ENCODE peak calls at places on chromosomes 11 and 22, in five cellular contexts. B, F, O, M and T are unnamed samples.

GRCh38 chr11:128553662-128554392 is 33.5 kb downstream of the ETS1 start:
- DNase-seq in O (no peak), F (no peak), B (no peak), M (peak; percentile 3), T (no peak)

GRCh38 chr22:24144471-24145115 is 36.7 kb upstream of the SUSD2 start:
- DNase-seq in O (no peak), B (no peak), M (no peak), F (no peak), T (no peak)

GRCh38 chr11:12120031-12121008 is 9.9 kb downstream of the MICAL2 start:
- DNase-seq in M (no peak), O (no peak), F (no peak), B (no peak), T (peak; percentile 80)

GRCh38 chr11:128422576-128423370 is 164.6 kb downstream of the ETS1 start:
- DNase-seq in B (peak; percentile 54), O (no peak), F (no peak), M (no peak), T (no peak)

GRCh38 chr22:44920183-44920582 is 89.6 kb downstream of the PHF21B start:
- DNase-seq in O (no peak), M (no peak), B (no peak), F (no peak), T (no peak)

GRCh38 chr11:114044042-114044871 is 15.3 kb upstream of the ZBTB16 start:
- DNase-seq in O (no peak), B (no peak), F (no peak), M (no peak), T (no peak)

GRCh38 chr11:117704416-117705150 is 92.4 kb downstream of the DSCAML1 start:
- DNase-seq in B (no peak), M (peak; percentile 47), F (no peak), O (no peak), T (no peak)

GRCh38 chr11:67405196-67405567 is 1.3 kb downstream of the TBC1D10C start:
- DNase-seq in F (no peak), O (no peak), M (no peak), B (no peak), T (no peak)

GRCh38 chr11:66564984-66565383 is 3.4 kb downstream of the CTSF start:
- DNase-seq in B (no peak), F (no peak), O (no peak), M (no peak), T (no peak)

GRCh38 chr22:20741634-20742581 is 32.0 kb upstream of the SERPIND1 start:
- DNase-seq in F (peak; percentile 42), M (peak; percentile 66), B (peak; percentile 28), O (peak; percentile 38), T (peak; percentile 33)

GRCh38 chr11:26158251-26158650 is 173.7 kb upstream of the ANO3 start:
- DNase-seq in B (no peak), O (no peak), F (no peak), M (no peak), T (no peak)

GRCh38 chr11:85809881-85810280 is 1.1 kb downstream of the SYTL2 start:
- DNase-seq in F (peak; percentile 33), M (peak; percentile 37), B (no peak), O (no peak), T (no peak)

GRCh38 chr11:69277074-69277809 is 16.7 kb upstream of the MYEOV start:
- DNase-seq in B (no peak), O (no peak), M (no peak), F (no peak), T (no peak)

GRCh38 chr11:116787786-116788486 is at the start of gene ZPR1:
- DNase-seq in F (peak; percentile 76), M (peak; percentile 89), B (peak; percentile 75), O (peak; percentile 83), T (peak; percentile 89)

GRCh38 chr11:83520849-83521248 is 234.7 kb upstream of the CCDC90B start:
- DNase-seq in M (no peak), B (no peak), O (no peak), F (no peak), T (no peak)

GRCh38 chr22:36117053-36117554 is 43.5 kb downstream of the APOL3 start:
- DNase-seq in M (peak; percentile 67), O (no peak), F (no peak), B (peak; percentile 3), T (no peak)

GRCh38 chr11:44540667-44541066 is 24.8 kb upstream of the CD82 start:
- DNase-seq in B (no peak), M (no peak), O (no peak), F (no peak), T (no peak)

GRCh38 chr11:980438-981365 is 55.0 kb downstream of the AP2A2 start:
- DNase-seq in O (no peak), F (no peak), M (peak; percentile 85), B (no peak), T (peak; percentile 32)

GRCh38 chr11:83063073-83063754 is 8.5 kb downstream of the RAB30 start:
- DNase-seq in B (no peak), M (peak; percentile 60), F (no peak), O (peak; percentile 48), T (no peak)

GRCh38 chr11:40227730-40228129 is 1231.7 kb downstream of the LRRC4C start:
- DNase-seq in O (no peak), M (no peak), F (no peak), B (no peak), T (no peak)